ENCODE peak calls at places on chromosome 18, in eight cellular contexts. T is fibroblast of mammary gland; H is HTR-8/SVneo; L is LNCaP clone FGC; B is nephron progenitor cell; F is stimulated activated naive CD8-positive, alpha-beta T cell treated with anti-CD3 and anti-CD28 coated beads, Interleukin-15, Interleukin-2, amounts not matched to agents 100 U/mL and 50 U/mL, for 24 hours; N is NCI-H524 treated with DMSO at 0.1 percent for 48 hours; V is left kidney. K is an unnamed sample.

GRCh38 chr18:44823286-44823685 is 142.6 kb downstream of the SETBP1 start:
- DNase-seq in T (no peak), H (no peak), L (no peak), B (no peak), F (no peak), N (no peak), V (no peak), K (no peak)

GRCh38 chr18:62324355-62324828 is 718 bp upstream of the TNFRSF11A start:
- DNase-seq in T (no peak), H (no peak), L (no peak), B (no peak), F (no peak), N (no peak), V (no peak), K (peak; percentile 45)

GRCh38 chr18:8229786-8230185 is 379.5 kb upstream of the RAB12 start:
- DNase-seq in T (no peak), H (no peak), L (no peak), B (no peak), F (no peak), N (no peak), V (no peak), K (no peak)

GRCh38 chr18:56598422-56598821 is 40.0 kb downstream of the TXNL1 start:
- DNase-seq in T (no peak), H (no peak), L (no peak), B (no peak), F (no peak), N (no peak), V (peak; percentile 62), K (peak; percentile 8)

GRCh38 chr18:75363446-75364225 is 63.9 kb downstream of the SMIM21 start:
- DNase-seq in T (no peak), H (no peak), L (no peak), B (no peak), F (no peak), N (no peak), V (no peak), K (no peak)

GRCh38 chr18:34965511-34965910 is 75.7 kb upstream of the MAPRE2 start:
- DNase-seq in T (no peak), H (no peak), L (no peak), B (no peak), F (no peak), N (no peak), V (no peak), K (no peak)

GRCh38 chr18:26215247-26215970 is 10.8 kb upstream of the TAF4B start:
- DNase-seq in T (no peak), H (no peak), L (no peak), B (no peak), F (peak; percentile 19), N (no peak), V (peak; percentile 24), K (no peak)

GRCh38 chr18:67192535-67192934 is 324.0 kb downstream of the DSEL start:
- DNase-seq in T (no peak), H (no peak), L (no peak), B (no peak), F (no peak), N (no peak), V (no peak), K (no peak)

GRCh38 chr18:37467002-37467401 is 98.6 kb downstream of the CELF4 start:
- DNase-seq in T (no peak), H (no peak), L (no peak), B (no peak), F (no peak), N (no peak), V (no peak), K (no peak)

GRCh38 chr18:23631746-23632145 is 31.0 kb downstream of the ANKRD29 start:
- DNase-seq in T (no peak), H (no peak), L (no peak), B (no peak), F (no peak), N (no peak), V (peak; percentile 29), K (peak; percentile 54)

GRCh38 chr18:76429262-76430126 is 65.5 kb downstream of the ZNF516 start:
- DNase-seq in T (peak; percentile 37), H (no peak), L (no peak), B (no peak), F (no peak), N (no peak), V (peak; percentile 59), K (no peak)

GRCh38 chr18:2104620-2105462 is 466.5 kb downstream of the METTL4 start:
- DNase-seq in T (peak; percentile 49), H (peak; percentile 50), L (no peak), B (peak; percentile 46), F (peak; percentile 64), N (no peak), V (peak; percentile 59), K (peak; percentile 73)

GRCh38 chr18:26470011-26470637 is 78.2 kb downstream of the KCTD1 start:
- DNase-seq in T (peak; percentile 18), H (no peak), L (no peak), B (no peak), F (no peak), N (no peak), V (peak; percentile 32), K (no peak)

GRCh38 chr18:22343613-22344012 is 74.1 kb downstream of the CTAGE1 start:
- DNase-seq in T (no peak), H (no peak), L (no peak), B (no peak), F (no peak), N (no peak), V (no peak), K (no peak)

GRCh38 chr18:8946046-8946838 is 156.3 kb upstream of the NDUFV2 start:
- DNase-seq in T (peak; percentile 98), H (no peak), L (no peak), B (no peak), F (no peak), N (no peak), V (no peak), K (no peak)

GRCh38 chr18:79323471-79323870 is 72.3 kb upstream of the NFATC1 start:
- DNase-seq in T (no peak), H (no peak), L (no peak), B (no peak), F (no peak), N (no peak), V (no peak), K (no peak)

GRCh38 chr18:36692909-36693308 is 135.9 kb downstream of the TPGS2 start:
- DNase-seq in T (peak; percentile 73), H (no peak), L (no peak), B (no peak), F (no peak), N (no peak), V (no peak), K (no peak)

K was measured in GM23338.